ENCODE peak calls at places on chromosome 18, in four cellular contexts. U is A549, B is GM23338, M is HCT116. X is an unnamed sample.

GRCh38 chr18:49617329-49617695 is 55.5 kb downstream of the LIPG start:
- DNase-seq in U (no peak), B (no peak), M (no peak), X (no peak)

GRCh38 chr18:32420084-32420483 is 50.6 kb downstream of the GAREM1 start:
- DNase-seq in U (no peak), B (no peak), M (no peak), X (no peak)

GRCh38 chr18:70322928-70323327 is 34.1 kb downstream of the SOCS6 start:
- DNase-seq in U (peak), B (no peak), M (no peak), X (peak)

GRCh38 chr18:68455229-68455603 is 259.7 kb downstream of the TMX3 start:
- DNase-seq in U (no peak), B (no peak), M (no peak), X (no peak)

GRCh38 chr18:13175754-13176210 is 42.8 kb upstream of the LDLRAD4 start:
- DNase-seq in U (peak), B (no peak), M (no peak), X (peak)

GRCh38 chr18:13877133-13877532 is 38.2 kb downstream of the MC2R start:
- DNase-seq in U (no peak), B (no peak), M (no peak), X (no peak)

GRCh38 chr18:9735238-9735637 is 27.1 kb downstream of the RAB31 start:
- DNase-seq in U (no peak), B (no peak), M (no peak), X (peak)

GRCh38 chr18:58668211-58668610 is 3.1 kb upstream of the MALT1 start:
- DNase-seq in U (no peak), B (no peak), M (peak), X (no peak)

GRCh38 chr18:9108911-9109310 is 6.4 kb downstream of the NDUFV2 start:
- DNase-seq in U (no peak), B (no peak), M (no peak), X (no peak)

GRCh38 chr18:34529358-34530335 is 180.5 kb upstream of the DTNA start:
- DNase-seq in U (no peak), B (no peak), M (no peak), X (no peak)

GRCh38 chr18:36805105-36805504 is 23.7 kb downstream of the TPGS2 start:
- DNase-seq in U (no peak), B (no peak), M (no peak), X (no peak)

GRCh38 chr18:50465211-50466153 is 90.6 kb downstream of the SKA1 start:
- DNase-seq in U (no peak), B (no peak), M (no peak), X (no peak)

GRCh38 chr18:10041180-10041579 is 127.4 kb downstream of the VAPA start:
- DNase-seq in U (no peak), B (no peak), M (no peak), X (no peak)

GRCh38 chr18:24616638-24617037 is 156.2 kb downstream of the HRH4 start:
- DNase-seq in U (no peak), B (peak), M (no peak), X (no peak)

GRCh38 chr18:2302628-2303516 is 268.4 kb downstream of the METTL4 start:
- DNase-seq in U (peak), B (no peak), M (peak), X (no peak)

GRCh38 chr18:8153887-8154583 is 455.2 kb upstream of the RAB12 start:
- DNase-seq in U (no peak), B (no peak), M (no peak), X (no peak)

GRCh38 chr18:55982992-55983391 is 395.0 kb upstream of the TCF4 start:
- DNase-seq in U (no peak), B (peak), M (no peak), X (no peak)

GRCh38 chr18:75529394-75529793 is 101.9 kb upstream of the SMIM21 start:
- DNase-seq in U (no peak), B (no peak), M (no peak), X (no peak)

GRCh38 chr18:76873311-76873710 is 51.0 kb downstream of the ZNF236 start:
- DNase-seq in U (no peak), B (no peak), M (no peak), X (no peak)

GRCh38 chr18:22913861-22914260 is 19.3 kb upstream of the RBBP8 start:
- DNase-seq in U (no peak), B (peak), M (peak), X (no peak)

GRCh38 chr18:9941660-9942059 is 27.8 kb downstream of the VAPA start:
- DNase-seq in U (no peak), B (no peak), M (no peak), X (no peak)

GRCh38 chr18:68769423-68769822 is 28.5 kb upstream of the CCDC102B start:
- DNase-seq in U (no peak), B (no peak), M (no peak), X (no peak)

GRCh38 chr18:71727909-71728308 is 816.2 kb downstream of the CBLN2 start:
- DNase-seq in U (no peak), B (no peak), M (no peak), X (no peak)

GRCh38 chr18:58639751-58640427 is 11.0 kb upstream of the ALPK2 start:
- DNase-seq in U (no peak), B (peak), M (no peak), X (no peak)

GRCh38 chr18:50424877-50425690 is 50.2 kb downstream of the SKA1 start:
- DNase-seq in U (no peak), B (no peak), M (no peak), X (peak)

GRCh38 chr18:52903858-52904257 is 563.9 kb downstream of the DCC start:
- DNase-seq in U (peak), B (peak), M (no peak), X (peak)

GRCh38 chr18:61329398-61329797 is 3.8 kb upstream of the CDH20 start:
- DNase-seq in U (no peak), B (no peak), M (no peak), X (no peak)

GRCh38 chr18:43661570-43661969 is 384.3 kb upstream of the SYT4 start:
- DNase-seq in U (peak), B (peak), M (no peak), X (peak)

GRCh38 chr18:73688851-73689659 is 458.6 kb downstream of the FBXO15 start:
- DNase-seq in U (no peak), B (peak), M (no peak), X (no peak)

DNA sequence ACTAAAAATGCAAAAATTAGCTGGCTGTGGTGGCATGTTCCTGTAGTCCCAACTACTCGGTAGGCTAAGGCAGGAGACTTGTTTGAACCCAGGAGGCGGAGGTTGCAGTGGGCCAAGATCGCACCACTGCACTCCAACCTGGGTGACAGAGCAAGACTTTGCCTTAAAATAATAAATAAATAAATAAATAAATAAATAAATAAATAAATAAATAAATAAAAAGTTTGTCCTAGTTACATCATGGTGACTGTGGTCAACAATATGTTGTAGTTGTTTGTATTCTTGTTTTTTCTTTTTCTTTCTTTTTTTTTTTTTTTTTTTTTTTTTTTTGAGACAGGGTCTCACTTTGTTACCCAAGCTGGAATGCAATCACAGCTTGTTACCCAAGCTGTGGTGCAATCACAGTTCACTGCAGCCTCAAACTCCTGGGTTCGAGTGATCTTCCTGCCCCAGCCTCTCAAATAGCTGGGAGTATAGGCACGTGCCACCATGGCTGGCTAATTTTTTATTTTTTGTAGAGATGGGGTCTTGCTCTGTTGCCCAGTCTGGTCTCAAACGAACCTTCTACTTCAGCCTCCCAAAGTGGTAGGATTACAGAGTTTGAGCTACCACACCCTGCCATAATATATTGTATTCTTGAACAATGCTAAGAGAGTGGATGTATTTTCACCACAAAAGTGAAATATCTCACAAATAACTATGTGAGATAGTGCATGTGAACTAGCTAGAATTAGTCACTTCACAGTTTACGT is 185.0 kb downstream of the PHLPP1 start:
- DNase-seq in U (no peak), B (no peak), M (no peak), X (no peak)
- TF ChIP-seq REST in U (no peak), B (no peak), M (no peak), X (no peak)

GRCh38 chr18:46171331-46171730 is 67.1 kb downstream of the HAUS1 start:
- DNase-seq in U (no peak), B (no peak), M (no peak), X (no peak)

GRCh38 chr18:46174317-46175039 is 70.3 kb downstream of the HAUS1 start:
- DNase-seq in U (no peak), B (peak), M (no peak), X (no peak)

GRCh38 chr18:46179306-46179705 is 75.1 kb downstream of the HAUS1 start:
- DNase-seq in U (no peak), B (no peak), M (no peak), X (no peak)

GRCh38 chr18:46169464-46169941 is 65.3 kb downstream of the HAUS1 start:
- DNase-seq in U (peak), B (no peak), M (no peak), X (peak)

DNA sequence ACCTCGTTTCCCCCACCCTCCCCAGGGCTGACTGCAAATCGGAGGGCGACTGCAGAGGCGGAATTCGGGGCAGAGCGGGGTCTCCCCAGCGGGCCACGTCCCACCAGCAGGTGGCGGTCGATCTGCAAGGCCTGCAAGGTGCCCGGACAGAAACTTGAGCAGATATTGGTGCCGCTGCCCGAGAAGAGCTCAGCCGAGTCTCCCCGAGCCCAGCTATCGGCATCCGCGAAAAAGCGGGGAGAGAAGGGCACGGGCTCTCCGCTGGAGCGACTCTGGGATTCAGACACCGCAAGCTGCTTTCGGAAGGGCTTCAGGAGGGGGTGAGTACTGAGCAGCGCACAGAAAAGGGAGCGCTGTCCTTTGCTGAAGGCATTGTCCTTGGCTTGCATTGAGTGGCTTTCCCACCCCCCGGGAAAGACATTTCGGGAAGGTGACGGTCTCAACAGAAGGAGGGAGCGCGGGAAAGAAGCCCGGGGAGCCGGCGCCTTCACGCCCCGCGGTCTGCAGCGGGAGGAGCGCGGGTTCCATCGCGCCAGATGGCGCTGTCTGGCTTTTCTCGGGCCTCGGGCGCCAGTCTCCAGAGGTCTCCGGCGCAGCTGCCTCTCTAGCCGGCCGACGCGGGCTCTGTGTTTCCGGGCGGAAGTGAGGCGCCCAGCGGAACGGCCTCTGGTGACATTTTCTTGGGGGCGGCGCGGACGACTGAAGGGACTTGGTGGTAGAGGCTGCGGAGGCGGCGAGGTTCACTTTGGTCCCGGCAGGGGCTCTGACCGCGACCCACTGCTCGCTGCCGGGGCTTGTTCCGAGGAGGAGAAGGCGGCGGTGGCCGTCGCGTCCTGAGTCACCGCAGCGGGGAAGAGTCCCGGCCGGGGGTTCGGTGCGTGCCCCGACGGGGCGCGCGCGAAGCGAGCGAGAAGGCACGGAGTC is 69.5 kb downstream of the HAUS1 start:
- DNase-seq in U (peak), B (peak), M (peak), X (peak)
- TF ChIP-seq REST in U (no peak), B (no peak), M (no peak), X (no peak)

DNA sequence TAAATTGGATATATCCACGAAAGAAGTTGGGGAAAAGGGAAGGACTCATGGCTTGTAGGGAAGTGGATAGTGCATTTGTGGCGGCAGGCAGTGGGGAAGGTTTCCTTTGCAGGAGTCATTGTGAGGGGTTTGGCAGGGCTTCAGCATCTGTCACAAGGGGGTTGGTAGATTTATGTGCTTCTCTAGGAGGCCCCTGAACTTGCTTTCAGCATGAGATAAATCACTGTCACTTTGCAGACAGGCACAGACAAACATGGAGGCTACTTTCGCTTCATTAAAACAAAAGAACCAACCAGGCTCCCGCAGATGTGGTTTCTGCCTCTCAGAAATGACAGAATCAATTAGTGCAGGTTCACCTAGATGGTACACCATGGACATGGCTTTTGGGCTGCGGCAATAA is 340.7 kb downstream of the TGIF1 start:
- DNase-seq in U (no peak), B (no peak), M (no peak), X (no peak)
- TF ChIP-seq REST in U (no peak), B (no peak), M (no peak), X (no peak)

DNA sequence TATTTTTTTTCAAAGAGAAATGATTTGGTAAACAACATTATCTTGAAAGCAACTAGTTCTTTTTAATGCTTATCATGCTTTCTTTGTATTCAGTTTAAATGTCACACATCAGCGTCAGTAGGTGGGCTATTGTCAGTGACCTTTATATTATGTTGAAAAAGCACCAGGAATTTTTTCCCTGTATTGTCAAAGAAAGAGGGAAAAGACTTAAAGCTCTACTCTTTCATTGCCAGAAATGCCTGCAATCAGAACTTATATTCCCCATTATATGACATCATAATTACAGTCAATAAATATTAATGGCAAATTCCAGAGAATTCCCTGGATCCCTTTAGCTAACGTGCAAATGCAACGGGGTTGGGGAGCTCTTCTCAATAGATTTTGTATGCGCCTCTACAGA is 353.9 kb downstream of the CDH2 start:
- DNase-seq in U (no peak), B (peak), M (no peak), X (no peak)
- TF ChIP-seq REST in U (no peak), B (no peak), M (no peak), X (no peak)

GRCh38 chr18:47978603-47979002 is 48.1 kb upstream of the SMAD2 start:
- DNase-seq in U (no peak), B (no peak), M (no peak), X (no peak)
- TF ChIP-seq REST in U (no peak), B (no peak), M (no peak), X (no peak)

GRCh38 chr18:27862056-27862682 is 314.8 kb downstream of the CDH2 start:
- DNase-seq in U (no peak), B (no peak), M (no peak), X (no peak)

GRCh38 chr18:27861539-27861938 is 315.4 kb downstream of the CDH2 start:
- DNase-seq in U (no peak), B (no peak), M (no peak), X (no peak)

GRCh38 chr18:27860701-27861107 is 316.2 kb downstream of the CDH2 start:
- DNase-seq in U (no peak), B (no peak), M (no peak), X (peak)

GRCh38 chr18:27865431-27865830 is 311.5 kb downstream of the CDH2 start:
- DNase-seq in U (no peak), B (no peak), M (no peak), X (no peak)

GRCh38 chr18:27863780-27864430 is 313.0 kb downstream of the CDH2 start:
- DNase-seq in U (no peak), B (no peak), M (no peak), X (no peak)
- TF ChIP-seq REST in U (no peak), B (no peak), M (no peak), X (no peak)

GRCh38 chr18:44856157-44856556 is 175.5 kb downstream of the SETBP1 start:
- DNase-seq in U (no peak), B (no peak), M (no peak), X (no peak)
- TF ChIP-seq REST in U (no peak), B (no peak), M (no peak), X (no peak)

GRCh38 chr18:44852818-44853217 is 172.1 kb downstream of the SETBP1 start:
- DNase-seq in U (no peak), B (no peak), M (no peak), X (no peak)
- TF ChIP-seq REST in U (no peak), B (no peak), M (no peak), X (no peak)

DNA sequence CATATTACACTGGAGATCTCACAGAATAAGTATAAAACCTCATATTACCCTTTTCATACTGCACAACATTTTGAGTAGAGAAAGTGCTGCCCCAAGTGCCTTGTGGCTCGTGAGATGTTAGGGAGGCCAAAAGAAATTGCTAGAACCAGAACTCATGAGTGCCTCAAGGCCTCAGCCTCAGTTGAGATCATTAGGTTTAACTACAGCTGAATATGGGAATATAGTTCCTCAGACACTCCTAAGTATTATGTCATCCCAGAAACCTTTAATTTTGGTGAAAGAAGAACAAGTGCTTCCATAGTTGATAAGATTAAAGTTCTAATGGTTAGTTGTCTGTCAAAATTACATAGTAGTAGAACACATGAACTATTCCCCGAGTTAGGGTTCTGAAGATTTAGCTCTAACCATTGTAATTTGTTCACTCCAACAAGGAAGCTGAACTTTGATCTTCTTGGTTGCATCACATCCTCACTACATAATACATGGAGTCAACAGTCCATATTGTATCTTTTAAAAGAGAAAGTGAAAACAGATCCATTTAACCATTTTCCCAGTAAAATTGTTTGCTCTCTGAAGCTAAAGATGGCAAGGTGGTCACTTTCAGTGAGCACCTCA is 9.6 kb upstream of the AQP4 start:
- DNase-seq in U (no peak), B (no peak), M (no peak), X (peak)
- TF ChIP-seq REST in U (no peak), B (no peak), M (no peak), X (no peak)

DNA sequence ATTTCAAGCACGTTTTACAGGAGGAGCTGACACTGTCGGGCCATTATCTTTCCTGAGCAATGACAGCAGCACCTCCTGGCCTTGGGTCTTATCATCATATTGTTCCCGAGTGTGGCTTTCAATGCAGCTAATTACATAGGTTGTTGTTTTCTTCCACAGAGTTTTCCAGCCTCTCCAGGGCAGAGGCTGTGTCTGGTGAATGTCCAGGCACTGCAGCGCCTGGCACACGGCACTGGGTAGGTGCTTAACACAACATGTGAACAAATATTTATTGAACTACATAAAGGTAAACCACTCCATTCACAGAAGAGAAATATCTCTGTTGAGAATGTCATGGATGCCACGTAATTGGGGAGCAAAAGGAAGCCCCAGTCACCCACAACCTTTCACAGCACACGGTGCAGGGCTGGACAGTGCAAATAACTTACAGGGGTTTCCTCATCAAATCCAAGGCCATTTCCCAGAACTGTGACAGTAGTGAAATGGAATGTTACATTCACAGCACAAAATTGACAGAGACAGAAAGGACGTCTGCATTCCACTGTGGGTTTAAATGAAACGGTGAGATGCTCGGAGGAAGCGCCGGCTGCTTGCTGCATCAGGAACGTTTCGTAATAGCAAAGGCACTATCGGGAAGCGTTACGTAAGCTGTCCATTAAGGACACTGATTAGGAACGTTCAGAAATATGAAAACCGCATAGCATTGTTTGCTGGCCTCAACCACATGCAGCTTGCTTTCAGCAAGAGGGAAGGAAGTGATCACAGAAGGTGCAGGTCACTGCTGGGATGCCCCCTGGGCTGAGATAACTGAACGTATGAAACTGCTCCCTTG is 6.4 kb upstream of the KCNG2 start:
- DNase-seq in U (peak), B (no peak), M (no peak), X (peak)
- TF ChIP-seq REST in U (no peak), B (no peak), M (no peak), X (no peak)